ENCODE peak calls at places on chromosome 17, in four cellular contexts. G is activated gamma-delta T cell treated with Interleukin-2 at 50 U/mL for 16 hours, H is kidney glomerular epithelial cell, U is upper lobe of right lung. Y is an unnamed sample.

GRCh38 chr17:44128383-44128782 is 4.9 kb upstream of the HDAC5 start:
- DNase-seq in U (no peak), G (no peak), H (no peak), Y (no peak)

GRCh38 chr17:43768382-43768781 is 9.8 kb upstream of the SOST start:
- DNase-seq in U (peak), H (no peak), G (no peak), Y (no peak)

GRCh38 chr17:21353326-21354010 is 22.7 kb upstream of the KCNJ12 start:
- DNase-seq in G (no peak), U (peak), H (no peak), Y (no peak)

GRCh38 chr17:37884516-37884915 is 39.7 kb upstream of the TBC1D3K start:
- DNase-seq in H (peak), U (no peak), G (no peak), Y (no peak)

GRCh38 chr17:45283711-45284110 is 21.8 kb upstream of the SPATA32 start:
- DNase-seq in U (no peak), H (no peak), G (no peak), Y (no peak)

GRCh38 chr17:32777922-32778321 is 99.0 kb downstream of the MYO1D start:
- DNase-seq in G (no peak), U (no peak), H (no peak), Y (no peak)

GRCh38 chr17:372157-373152 is 19.8 kb upstream of the RPH3AL start:
- DNase-seq in G (no peak), U (no peak), H (no peak), Y (peak)

GRCh38 chr17:32827227-32827626 is 49.7 kb downstream of the MYO1D start:
- DNase-seq in G (no peak), U (no peak), H (no peak), Y (no peak)

GRCh38 chr17:37488607-37489196 is 989 bp upstream of the DUSP14 start:
- DNase-seq in U (peak), H (peak), G (peak), Y (peak)

GRCh38 chr17:2171725-2172446 is 117.0 kb downstream of the HIC1 start:
- DNase-seq in U (peak), G (no peak), H (peak), Y (no peak)

GRCh38 chr17:58330997-58331814 is 2.6 kb upstream of the TSPOAP1 start:
- DNase-seq in U (peak), G (peak), H (no peak), Y (no peak)

GRCh38 chr17:77453613-77454559 is 313.1 kb downstream of the SEC14L1 start:
- DNase-seq in U (no peak), G (peak), H (no peak), Y (no peak)

GRCh38 chr17:65243838-65244237 is 106.7 kb downstream of the RGS9 start:
- DNase-seq in H (no peak), U (no peak), G (no peak), Y (no peak)

GRCh38 chr17:28967240-28968135 is 16.2 kb upstream of the PHF12 start:
- DNase-seq in G (no peak), H (no peak), U (no peak), Y (no peak)

GRCh38 chr17:65985571-65985970 is 206.4 kb downstream of the CEP112 start:
- DNase-seq in H (no peak), G (no peak), U (no peak), Y (no peak)

GRCh38 chr17:72514888-72515287 is 394.1 kb downstream of the SOX9 start:
- DNase-seq in U (no peak), G (no peak), H (peak), Y (no peak)

GRCh38 chr17:73071387-73071999 is 21.0 kb downstream of the SLC39A11 start:
- DNase-seq in U (no peak), H (no peak), G (no peak), Y (no peak)

GRCh38 chr17:59627770-59628171 is 8.1 kb downstream of the CLTC start:
- DNase-seq in H (no peak), U (no peak), G (no peak), Y (no peak)

GRCh38 chr17:3009411-3009920 is 53.9 kb downstream of the OR1D5 start:
- DNase-seq in G (no peak), H (no peak), U (no peak), Y (no peak)

GRCh38 chr17:29133146-29133713 is 47.0 kb downstream of the MYO18A start:
- DNase-seq in G (no peak), H (peak), U (no peak), Y (no peak)

GRCh38 chr17:77145635-77146632 is 5.2 kb downstream of the SEC14L1 start:
- DNase-seq in G (no peak), U (peak), H (peak), Y (no peak)

GRCh38 chr17:38673714-38674012 is 1.1 kb downstream of the EPOP start:
- DNase-seq in G (no peak), H (no peak), U (no peak), Y (no peak)

GRCh38 chr17:76598004-76598439 is 12.4 kb upstream of the ST6GALNAC2 start:
- DNase-seq in G (no peak), H (no peak), U (no peak), Y (no peak)

GRCh38 chr17:50026901-50027638 is 28.8 kb upstream of the ITGA3 start:
- DNase-seq in G (peak), U (peak), H (peak), Y (no peak)

GRCh38 chr17:40326014-40326831 is 17.2 kb downstream of the RARA start:
- DNase-seq in U (no peak), G (peak), H (no peak), Y (no peak)

GRCh38 chr17:1591474-1592090 is 29.0 kb upstream of the PITPNA start:
- DNase-seq in G (no peak), U (no peak), H (no peak), Y (no peak)

GRCh38 chr17:70254735-70255460 is 85.6 kb downstream of the KCNJ2 start:
- DNase-seq in G (no peak), H (no peak), U (no peak), Y (no peak)

GRCh38 chr17:18267927-18268711 is 7.7 kb downstream of the MIEF2 start:
- DNase-seq in U (no peak), H (peak), G (no peak), Y (no peak)

GRCh38 chr17:35289222-35289621 is 46.4 kb downstream of the SLFN5 start:
- DNase-seq in U (no peak), H (no peak), G (no peak), Y (no peak)

GRCh38 chr17:8706431-8706830 is 38.2 kb downstream of the CCDC42 start:
- DNase-seq in G (no peak), H (no peak), U (no peak), Y (no peak)